ENCODE peak calls at places on chromosomes 7 and 10, in nine cellular contexts. J is GM23248, X is GM23338, T is neural progenitor cell, D is SK-N-SH, C is MM.1S, F is OCI-LY7, N is HCT116, G is hepatocyte. M is an unnamed sample.

GRCh38 chr10:21171197-21171935 is 274.3 kb upstream of the NEBL start:
- DNase-seq in F (peak), T (peak), X (peak), D (peak), J (no peak), G (no peak), C (no peak), N (peak), M (peak)

GRCh38 chr10:43855667-43856210 is 207.1 kb upstream of the ZNF32 start:
- DNase-seq in X (no peak), G (no peak), N (no peak), T (no peak), J (no peak), F (no peak), D (peak), C (no peak), M (no peak)

GRCh38 chr7:135095450-135095849 is 52.4 kb upstream of the TMEM140 start:
- DNase-seq in F (no peak), N (no peak), X (no peak), C (no peak), G (no peak), J (no peak), D (no peak), T (no peak), M (no peak)

GRCh38 chr7:12647364-12648219 is 39.8 kb upstream of the ARL4A start:
- DNase-seq in F (no peak), N (peak), G (peak), X (no peak), C (no peak), T (no peak), D (no peak), J (peak), M (peak)

GRCh38 chr10:71860243-71861029 is 9.4 kb upstream of the PSAP start:
- DNase-seq in F (peak), J (peak), G (peak), C (peak), D (peak), T (peak), N (peak), X (peak), M (peak)

GRCh38 chr7:50335795-50336754 is 31.6 kb downstream of the IKZF1 start:
- DNase-seq in N (no peak), F (peak), X (no peak), G (no peak), J (no peak), T (no peak), C (no peak), D (peak), M (no peak)

GRCh38 chr7:4307645-4308590 is 374.2 kb upstream of the FOXK1 start:
- DNase-seq in J (no peak), X (peak), F (no peak), C (no peak), T (no peak), N (no peak), D (no peak), G (no peak), M (no peak)

GRCh38 chr10:43054593-43054992 is 22.3 kb upstream of the RET start:
- DNase-seq in C (no peak), D (no peak), X (no peak), T (no peak), N (no peak), J (no peak), F (no peak), G (no peak), M (no peak)

GRCh38 chr7:116776610-116777289 is 85.6 kb upstream of the CAPZA2 start:
- DNase-seq in J (peak), X (no peak), C (no peak), F (no peak), T (no peak), D (no peak), N (peak), G (peak), M (peak)

GRCh38 chr10:71433116-71433982 is 36.6 kb downstream of the CDH23 start:
- DNase-seq in N (no peak), G (no peak), J (no peak), C (no peak), F (no peak), D (peak), T (no peak), X (no peak), M (no peak)

GRCh38 chr7:128103498-128104108 is 72.4 kb upstream of the LRRC4 start:
- DNase-seq in D (peak), J (peak), T (no peak), N (no peak), F (peak), X (peak), C (no peak), G (no peak), M (no peak)

GRCh38 chr7:55140981-55141278 is 122.1 kb downstream of the EGFR start:
- DNase-seq in X (no peak), N (no peak), J (no peak), G (no peak), T (no peak), C (no peak), D (no peak), F (no peak), M (no peak)

GRCh38 chr10:60282771-60283353 is 106.8 kb downstream of the ANK3 start:
- DNase-seq in G (peak), C (no peak), J (peak), N (no peak), X (no peak), D (no peak), T (no peak), F (peak), M (peak)

GRCh38 chr10:6348091-6348862 is 145.5 kb downstream of the PFKFB3 start:
- DNase-seq in G (no peak), N (no peak), J (peak), C (peak), T (no peak), D (no peak), X (no peak), F (peak), M (no peak)

GRCh38 chr7:129792721-129793120 is 160.0 kb downstream of the UBE2H start:
- DNase-seq in D (peak), C (no peak), J (no peak), N (no peak), F (no peak), X (no peak), G (no peak), T (no peak), M (no peak)

GRCh38 chr10:99623919-99624318 is 3.7 kb upstream of the SLC25A28 start:
- DNase-seq in N (no peak), C (no peak), F (no peak), T (no peak), G (no peak), X (no peak), J (no peak), D (no peak), M (no peak)

GRCh38 chr10:109961181-109962001 is 38.1 kb upstream of the XPNPEP1 start:
- DNase-seq in F (no peak), C (no peak), X (peak), G (no peak), D (peak), J (peak), T (no peak), N (no peak), M (peak)

GRCh38 chr10:69866688-69867461 is 65.2 kb downstream of the COL13A1 start:
- DNase-seq in G (peak), D (peak), T (peak), F (no peak), N (peak), C (no peak), J (peak), X (peak), M (no peak)

GRCh38 chr10:12484945-12485805 is 135.8 kb downstream of the CAMK1D start:
- DNase-seq in F (peak), J (no peak), G (no peak), C (peak), N (no peak), T (no peak), D (no peak), X (peak), M (no peak)

GRCh38 chr7:1058821-1059199 is 14.5 kb downstream of the GPR146 start:
- DNase-seq in C (no peak), F (peak), D (no peak), J (peak), G (no peak), X (no peak), T (peak), N (no peak), M (no peak)

GRCh38 chr7:92415225-92415624 is 32.1 kb upstream of the GATAD1 start:
- DNase-seq in F (no peak), D (no peak), N (no peak), J (no peak), G (no peak), X (no peak), T (no peak), C (no peak), M (no peak)

GRCh38 chr10:27724287-27724686 is 21.3 kb downstream of the MKX start:
- DNase-seq in D (no peak), G (no peak), F (no peak), C (no peak), N (no peak), J (peak), T (peak), X (peak), M (peak)

GRCh38 chr7:17523813-17524741 is 225.6 kb downstream of the AHR start:
- DNase-seq in D (no peak), G (peak), X (peak), T (no peak), J (peak), F (no peak), N (no peak), C (no peak), M (peak)

GRCh38 chr10:30691601-30692015 is 62.1 kb upstream of the LYZL2 start:
- DNase-seq in J (peak), G (no peak), C (no peak), F (no peak), D (no peak), N (no peak), T (no peak), X (no peak), M (peak)

GRCh38 chr7:55020481-55020871 is 1.7 kb downstream of the EGFR start:
- DNase-seq in C (no peak), N (no peak), D (no peak), F (no peak), J (peak), X (no peak), T (no peak), G (peak), M (peak)

GRCh38 chr10:67539312-67539711 is 156.7 kb downstream of the CTNNA3 start:
- DNase-seq in X (no peak), F (no peak), J (no peak), C (no peak), T (no peak), N (no peak), D (no peak), G (peak), M (no peak)

GRCh38 chr10:93463723-93464511 is 18.2 kb downstream of the MYOF start:
- DNase-seq in T (no peak), C (no peak), F (no peak), X (no peak), N (no peak), D (no peak), G (no peak), J (peak), M (no peak)

GRCh38 chr10:27285093-27285492 is 44.5 kb upstream of the ACBD5 start:
- DNase-seq in J (peak), F (peak), C (peak), T (peak), G (peak), X (peak), D (no peak), N (peak), M (peak)

GRCh38 chr7:66877577-66878300 is 43.3 kb upstream of the TMEM248 start:
- DNase-seq in J (peak), X (no peak), N (no peak), T (no peak), D (no peak), C (no peak), F (peak), G (no peak), M (no peak)

GRCh38 chr7:91892821-91893340 is 12.4 kb upstream of the MTERF1 start:
- DNase-seq in C (no peak), J (peak), D (no peak), G (peak), X (no peak), N (peak), T (peak), F (no peak), M (peak)

GRCh38 chr10:86349940-86350630 is 16.5 kb downstream of the GRID1 start:
- DNase-seq in T (no peak), F (no peak), J (no peak), N (no peak), D (no peak), X (no peak), C (no peak), G (no peak), M (no peak)

GRCh38 chr7:29815181-29816105 is 9.1 kb downstream of the WIPF3 start:
- DNase-seq in J (no peak), T (no peak), G (no peak), C (no peak), X (no peak), D (no peak), F (no peak), N (no peak), M (no peak)

GRCh38 chr10:75858357-75858756 is 426.9 kb downstream of the LRMDA start:
- DNase-seq in C (no peak), J (no peak), G (no peak), N (no peak), T (no peak), F (no peak), D (no peak), X (peak), M (no peak)

GRCh38 chr7:139046143-139046542 is 10.3 kb upstream of the ZC3HAV1L start:
- DNase-seq in F (no peak), G (no peak), X (no peak), D (no peak), C (no peak), N (no peak), T (no peak), J (no peak), M (no peak)

GRCh38 chr7:41921453-41921912 is 218.6 kb upstream of the INHBA start:
- DNase-seq in C (no peak), G (no peak), N (no peak), J (peak), F (no peak), T (no peak), D (no peak), X (no peak), M (no peak)

GRCh38 chr7:80014507-80014906 is 120.1 kb upstream of the GNAI1 start:
- DNase-seq in X (peak), F (no peak), G (peak), D (no peak), T (peak), C (peak), J (peak), N (no peak), M (peak)

GRCh38 chr7:24842449-24843241 is 85.4 kb upstream of the GSDME start:
- DNase-seq in C (no peak), T (peak), F (peak), J (peak), N (no peak), X (no peak), G (no peak), D (no peak), M (peak)

GRCh38 chr10:17365402-17365801 is 89.0 kb downstream of the ST8SIA6 start:
- DNase-seq in C (peak), F (no peak), N (no peak), J (no peak), D (no peak), X (no peak), G (no peak), T (no peak), M (no peak)

GRCh38 chr7:100353685-100354330 is 4.1 kb upstream of the PILRB start:
- DNase-seq in F (peak), N (no peak), X (no peak), C (no peak), J (no peak), D (no peak), T (no peak), G (no peak), M (no peak)
- TF ChIP-seq EZH2phosphoT487 in F (no peak), N (no peak), X (no peak), C (no peak), J (no peak), D (no peak), T (no peak), G (no peak), M (no peak)

GRCh38 chr7:43838201-43838659 is 31.1 kb downstream of the MRPS24 start:
- DNase-seq in C (no peak), J (no peak), G (no peak), F (no peak), N (no peak), T (no peak), X (no peak), D (no peak), M (no peak)
- H3K4me2 ChIP-seq in C (peak), J (peak), G (peak), F (peak), N (peak), T (peak), X (peak), D (peak), M (peak)

DNA sequence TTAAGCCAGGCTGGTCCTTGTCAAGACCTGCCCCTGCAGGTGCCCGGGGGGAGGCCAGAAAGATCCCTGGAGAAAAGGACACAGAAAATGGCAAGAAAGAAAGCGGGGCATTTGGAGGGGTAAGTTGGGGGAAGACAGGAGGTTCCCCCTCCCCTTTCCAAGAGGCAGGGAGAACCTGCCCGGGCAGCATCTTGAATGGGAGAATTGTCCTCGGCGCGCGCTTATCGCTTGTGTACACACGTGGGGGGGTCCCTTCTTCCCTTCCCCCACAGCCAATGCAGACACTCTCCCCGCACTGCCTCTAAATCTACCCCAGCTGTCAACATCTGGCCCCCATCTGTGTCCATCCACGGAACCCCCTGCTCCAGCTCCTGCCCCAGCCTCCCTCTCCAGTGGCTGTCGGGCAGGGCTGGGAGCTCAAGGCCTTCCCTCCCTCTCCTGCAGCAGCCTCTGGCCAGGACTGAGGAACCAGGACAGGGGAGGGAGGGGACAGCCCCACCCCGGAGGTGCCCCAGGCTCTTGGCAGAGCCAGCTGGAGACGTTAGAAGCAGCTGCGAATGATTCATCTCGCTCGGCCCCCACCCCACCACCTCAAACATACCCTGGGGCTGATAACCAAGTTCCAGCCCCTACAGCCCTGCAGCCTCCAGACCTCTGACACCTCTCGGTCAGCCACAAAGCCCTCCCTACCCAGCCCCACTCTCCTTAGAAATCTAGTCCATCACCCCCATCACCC is 25.3 kb downstream of the EPHB4 start:
- DNase-seq in T (no peak), J (peak), X (no peak), N (no peak), D (peak), C (no peak), F (no peak), G (peak), M (peak)
- TF ChIP-seq EZH2phosphoT487 in T (no peak), J (no peak), X (no peak), N (no peak), D (no peak), C (no peak), F (no peak), G (no peak), M (no peak)

GRCh38 chr7:96235281-96235680 is 86.6 kb downstream of the SLC25A13 start:
- DNase-seq in X (no peak), D (no peak), F (no peak), N (no peak), T (no peak), C (no peak), J (no peak), G (no peak), M (no peak)

GRCh38 chr7:96236198-96237039 is 85.5 kb downstream of the SLC25A13 start:
- DNase-seq in G (peak), D (peak), N (peak), C (no peak), J (peak), F (no peak), X (no peak), T (no peak), M (peak)

GRCh38 chr7:96238474-96238873 is 83.4 kb downstream of the SLC25A13 start:
- DNase-seq in D (no peak), J (no peak), X (no peak), T (no peak), G (no peak), C (no peak), N (no peak), F (no peak), M (no peak)

GRCh38 chr7:96238976-96239766 is 82.7 kb downstream of the SLC25A13 start:
- DNase-seq in C (no peak), N (no peak), F (no peak), X (no peak), T (no peak), G (no peak), D (no peak), J (peak), M (no peak)

GRCh38 chr7:96237040-96237439 is 84.9 kb downstream of the SLC25A13 start:
- DNase-seq in T (no peak), X (no peak), J (no peak), D (no peak), N (no peak), G (no peak), F (no peak), C (no peak), M (no peak)
- H3K4me2 ChIP-seq in T (no peak), X (no peak), J (no peak), D (peak), N (peak), G (peak), F (no peak), C (no peak), M (no peak)

GRCh38 chr7:113796557-113796956 is 122.3 kb downstream of the PPP1R3A start:
- DNase-seq in C (no peak), N (no peak), D (no peak), T (no peak), G (no peak), X (peak), J (peak), F (no peak), M (no peak)
- TF ChIP-seq EZH2phosphoT487 in C (no peak), N (no peak), D (no peak), T (no peak), G (no peak), X (no peak), J (no peak), F (no peak), M (no peak)

GRCh38 chr10:77921395-77921794 is 5.2 kb downstream of the DLG5 start:
- DNase-seq in D (no peak), J (no peak), G (no peak), F (no peak), T (no peak), N (no peak), C (no peak), X (no peak), M (no peak)
- H3K4me2 ChIP-seq in D (no peak), J (no peak), G (no peak), F (no peak), T (no peak), N (no peak), C (no peak), X (no peak), M (no peak)

M was measured in PC-3.